ENCODE peak calls at places on chromosomes 11 and 22, in four cellular contexts. C, E, Q and I are unnamed samples.

GRCh38 chr11:72179804-72180396 is 12.0 kb upstream of the FOLR1 start:
- DNase-seq in Q (no peak), E (no peak), C (peak), I (no peak)

GRCh38 chr11:19814421-19814820 is 101.8 kb downstream of the NAV2 start:
- DNase-seq in E (peak), C (no peak), Q (no peak), I (no peak)

GRCh38 chr22:47620391-47620790 is 857.9 kb downstream of the TBC1D22A start:
- DNase-seq in Q (no peak), E (no peak), C (no peak), I (no peak)

GRCh38 chr11:92415246-92415645 is 190.6 kb downstream of the FAT3 start:
- DNase-seq in C (no peak), Q (no peak), E (no peak), I (no peak)

GRCh38 chr11:46826310-46827044 is 19.6 kb downstream of the CKAP5 start:
- DNase-seq in Q (peak), E (peak), C (peak), I (peak)

GRCh38 chr11:27291302-27291889 is 71.6 kb downstream of the CCDC34 start:
- DNase-seq in Q (peak), C (peak), E (no peak), I (no peak)

GRCh38 chr22:40237241-40237640 is 59.5 kb downstream of the TNRC6B start:
- DNase-seq in E (no peak), C (no peak), Q (no peak), I (no peak)

GRCh38 chr11:34281256-34281655 is 76.6 kb downstream of the ABTB2 start:
- DNase-seq in Q (no peak), C (no peak), E (no peak), I (no peak)

GRCh38 chr11:111960916-111961315 is 23.8 kb downstream of the DIXDC1 start:
- DNase-seq in C (no peak), Q (peak), E (no peak), I (peak)